ENCODE peak calls at places on chromosomes 11 and 22, in nine cellular contexts. Y is dorsolateral prefrontal cortex; E is uterus; P is iPS DF 6.9; Z is neural progenitor cell; D is ovary; I is CD8-positive, alpha-beta memory T cell; R is GM23248; V is body of pancreas. M is an unnamed sample.

GRCh38 chr11:45168366-45169130 is 22.1 kb downstream of the PRDM11 start:
- DNase-seq in Y (no peak), E (no peak), P (no peak), Z (no peak), D (no peak), I (no peak), R (no peak), V (no peak), M (no peak)

GRCh38 chr11:66188580-66188979 is 79.9 kb upstream of the RAB1B start:
- DNase-seq in Y (no peak), E (no peak), P (no peak), Z (no peak), D (no peak), I (no peak), R (peak; percentile 90), V (no peak), M (no peak)

GRCh38 chr22:45320326-45320976 is 10.7 kb downstream of the FAM118A start:
- DNase-seq in Y (no peak), E (no peak), P (no peak), Z (no peak), D (no peak), I (no peak), R (peak; percentile 58), V (no peak), M (no peak)

GRCh38 chr11:118152552-118153471 is at the start of gene SCN4B:
- DNase-seq in Y (peak; percentile 82), E (peak; percentile 63), P (no peak), Z (peak; percentile 93), D (peak; percentile 50), I (no peak), R (peak; percentile 68), V (peak; percentile 50), M (peak; percentile 49)

GRCh38 chr11:96307748-96308133 is 35.3 kb downstream of the MAML2 start:
- DNase-seq in Y (no peak), E (no peak), P (no peak), Z (no peak), D (no peak), I (no peak), R (peak; percentile 92), V (no peak), M (no peak)

GRCh38 chr11:124938970-124939369 is 3.1 kb upstream of the HEPACAM start:
- DNase-seq in Y (no peak), E (no peak), P (no peak), Z (peak; percentile 57), D (no peak), I (no peak), R (no peak), V (no peak), M (no peak)

GRCh38 chr22:37802310-37803194 is 5.2 kb upstream of the GCAT start:
- DNase-seq in Y (peak; percentile 74), E (peak; percentile 59), P (no peak), Z (peak; percentile 90), D (peak; percentile 56), I (no peak), R (peak; percentile 62), V (peak; percentile 70), M (no peak)

GRCh38 chr11:86513138-86513537 is 138.5 kb downstream of the CCDC81 start:
- DNase-seq in Y (no peak), E (no peak), P (no peak), Z (no peak), D (no peak), I (no peak), R (no peak), V (no peak), M (no peak)

GRCh38 chr22:23215294-23216204 is 35.2 kb downstream of the BCR start:
- DNase-seq in Y (no peak), E (no peak), P (no peak), Z (no peak), D (peak; percentile 27), I (no peak), R (peak; percentile 40), V (peak; percentile 57), M (peak; percentile 64)

GRCh38 chr11:69053169-69053477 is 4.4 kb downstream of the TPCN2 start:
- DNase-seq in Y (no peak), E (no peak), P (no peak), Z (no peak), D (no peak), I (no peak), R (no peak), V (no peak), M (no peak)

GRCh38 chr22:43844560-43845545 is 17.5 kb downstream of the SULT4A1 start:
- DNase-seq in Y (no peak), E (no peak), P (no peak), Z (no peak), D (no peak), I (no peak), R (no peak), V (no peak), M (no peak)

GRCh38 chr11:70158757-70159389 is 44.2 kb upstream of the FADD start:
- DNase-seq in Y (no peak), E (no peak), P (no peak), Z (no peak), D (no peak), I (no peak), R (no peak), V (no peak), M (no peak)

GRCh38 chr11:70158201-70158600 is 44.9 kb upstream of the FADD start:
- DNase-seq in Y (no peak), E (no peak), P (peak; percentile 54), Z (peak; percentile 83), D (no peak), I (no peak), R (peak; percentile 71), V (no peak), M (no peak)

GRCh38 chr11:70159612-70160570 is 43.2 kb upstream of the FADD start:
- DNase-seq in Y (no peak), E (peak; percentile 54), P (no peak), Z (no peak), D (no peak), I (no peak), R (peak; percentile 91), V (no peak), M (no peak)

GRCh38 chr11:70164705-70165104 is 38.4 kb upstream of the FADD start:
- DNase-seq in Y (no peak), E (no peak), P (no peak), Z (no peak), D (no peak), I (no peak), R (no peak), V (no peak), M (no peak)

GRCh38 chr11:70161043-70161625 is 42.0 kb upstream of the FADD start:
- DNase-seq in Y (no peak), E (no peak), P (no peak), Z (no peak), D (no peak), I (no peak), R (no peak), V (no peak), M (no peak)
- H3K27ac ChIP-seq in Y (no peak overlapping the region), E (no peak overlapping the region), P (no peak overlapping the region), Z (no peak overlapping the region), D (no peak overlapping the region), I (no peak overlapping the region), R (no peak overlapping the region), V (no peak overlapping the region), M (no peak overlapping the region)

GRCh38 chr22:50015451-50016307 is 3.1 kb upstream of the IL17REL start:
- DNase-seq in Y (no peak), E (no peak), P (no peak), Z (peak; percentile 0), D (no peak), I (no peak), R (no peak), V (no peak), M (no peak)

GRCh38 chr22:50014053-50014501 is 1.5 kb upstream of the IL17REL start:
- DNase-seq in Y (no peak), E (no peak), P (no peak), Z (no peak), D (no peak), I (no peak), R (no peak), V (no peak), M (no peak)

GRCh38 chr22:50016988-50017700 is 4.6 kb upstream of the IL17REL start:
- DNase-seq in Y (no peak), E (no peak), P (no peak), Z (peak; percentile 1), D (no peak), I (no peak), R (no peak), V (no peak), M (no peak)

GRCh38 chr22:50016308-50016987 is 3.9 kb upstream of the IL17REL start:
- DNase-seq in Y (no peak), E (no peak), P (no peak), Z (peak; percentile 2), D (no peak), I (no peak), R (no peak), V (no peak), M (no peak)

GRCh38 chr22:50014655-50015401 is 2.3 kb upstream of the IL17REL start:
- DNase-seq in Y (no peak), E (no peak), P (no peak), Z (peak; percentile 51), D (no peak), I (no peak), R (no peak), V (no peak), M (no peak)
- H3K27me3 ChIP-seq in Y (peaks cover 70% of the 10 kb centered on the region), E (peaks cover 24% of the 10 kb centered on the region), P (peaks cover 14% of the 10 kb centered on the region), Z (peaks cover 100% of the 10 kb centered on the region), D (peaks cover 4% of the 10 kb centered on the region), I (peaks cover 6% of the 10 kb centered on the region), R (peaks cover 62% of the 10 kb centered on the region), V (no peaks in the 10 kb centered on the region), M (peaks cover 16% of the 10 kb centered on the region)

GRCh38 chr11:14858404-14858803 is 33.6 kb downstream of the CYP2R1 start:
- DNase-seq in Y (no peak), E (no peak), P (no peak), Z (no peak), D (no peak), I (no peak), R (no peak), V (no peak), M (no peak)

GRCh38 chr11:14852571-14853177 is 39.4 kb downstream of the CYP2R1 start:
- DNase-seq in Y (no peak), E (no peak), P (no peak), Z (no peak), D (no peak), I (no peak), R (no peak), V (no peak), M (no peak)

GRCh38 chr11:14855890-14856289 is 36.1 kb downstream of the CYP2R1 start:
- DNase-seq in Y (no peak), E (no peak), P (no peak), Z (no peak), D (no peak), I (no peak), R (no peak), V (no peak), M (no peak)

DNA sequence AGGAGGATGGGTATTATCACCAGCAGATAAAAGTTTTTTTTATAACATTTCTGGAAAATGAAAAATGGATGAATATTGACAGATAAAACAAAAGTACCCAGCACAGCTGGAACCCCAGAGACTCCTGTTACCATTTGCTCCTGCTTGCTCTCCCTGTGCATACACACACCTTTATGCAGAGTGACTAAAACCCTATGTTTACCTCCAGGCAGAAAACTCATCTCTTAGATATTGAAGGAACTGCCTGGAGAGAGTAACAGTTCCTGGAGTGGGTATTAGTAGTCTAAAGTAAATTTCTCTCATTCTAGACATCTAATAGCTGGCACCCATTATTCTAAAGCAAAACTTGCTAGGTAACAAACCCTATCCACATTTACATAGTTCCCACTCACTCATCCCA is 38.0 kb downstream of the CYP2R1 start:
- DNase-seq in Y (no peak), E (no peak), P (no peak), Z (no peak), D (no peak), I (no peak), R (no peak), V (no peak), M (no peak)
- H3K27ac ChIP-seq in Y (no peak overlapping the region), E (no peak overlapping the region), P (no peak overlapping the region), Z (no peak overlapping the region), D (no peak overlapping the region), I (no peak overlapping the region), R (no peak overlapping the region), V (no peak overlapping the region), M (no peak overlapping the region)

GRCh38 chr11:17478064-17478463 is 1.4 kb upstream of the ABCC8 start:
- DNase-seq in Y (no peak), E (no peak), P (no peak), Z (peak; percentile 35), D (no peak), I (no peak), R (peak; percentile 8), V (no peak), M (no peak)
- H3K27me3 ChIP-seq in Y (peaks cover 10% of the 10 kb centered on the region), E (no peaks in the 10 kb centered on the region), P (peaks cover 33% of the 10 kb centered on the region), Z (peaks cover 67% of the 10 kb centered on the region), D (no peaks in the 10 kb centered on the region), I (peaks cover 8% of the 10 kb centered on the region), R (peaks cover 46% of the 10 kb centered on the region), V (no peaks in the 10 kb centered on the region), M (peaks cover 10% of the 10 kb centered on the region)

M was measured in lung.